ENCODE peak calls at places on chromosomes 3 and 15, in seven cellular contexts. D is heart left ventricle; Q is tibial artery; M is mesenchymal stem cell; V is neural progenitor cell; R is effector memory CD4-positive, alpha-beta T cell; W is mammary epithelial cell. A is an unnamed sample.

GRCh38 chr3:39970982-39971381 is 161.6 kb downstream of the MYRIP start:
- DNase-seq in D (no peak), Q (no peak), M (no peak), V (no peak), R (no peak), W (no peak), A (no peak)

GRCh38 chr3:57942872-57943283 is 65.3 kb upstream of the FLNB start:
- DNase-seq in D (no peak), Q (peak; percentile 55), M (no peak), V (no peak), R (no peak), W (no peak), A (peak; percentile 60)

GRCh38 chr3:133408961-133409360 is 9.1 kb downstream of the BFSP2 start:
- DNase-seq in D (no peak), Q (no peak), M (peak; percentile 70), V (no peak), R (no peak), W (no peak), A (no peak)

GRCh38 chr15:77807115-77807514 is 174.4 kb upstream of the LINGO1 start:
- DNase-seq in D (no peak), Q (no peak), M (no peak), V (no peak), R (no peak), W (no peak), A (no peak)

GRCh38 chr3:126208182-126208581 is 27.8 kb upstream of the ALDH1L1 start:
- DNase-seq in D (no peak), Q (no peak), M (no peak), V (no peak), R (no peak), W (no peak), A (no peak)

GRCh38 chr3:50213383-50213782 is 8.3 kb downstream of the SLC38A3 start:
- DNase-seq in D (no peak), Q (no peak), M (no peak), V (no peak), R (no peak), W (no peak), A (no peak)

GRCh38 chr15:68553594-68553993 is 25.2 kb upstream of the CORO2B start:
- DNase-seq in D (no peak), Q (no peak), M (no peak), V (no peak), R (no peak), W (no peak), A (peak; percentile 32)

GRCh38 chr15:74040115-74040850 is 42.1 kb downstream of the GOLGA6A start:
- DNase-seq in D (no peak), Q (peak; percentile 53), M (peak; percentile 93), V (peak; percentile 25), R (no peak), W (peak; percentile 48), A (peak; percentile 86)

GRCh38 chr3:33167284-33167683 is 51.3 kb downstream of the SUSD5 start:
- DNase-seq in D (no peak), Q (no peak), M (no peak), V (no peak), R (no peak), W (no peak), A (no peak)

GRCh38 chr15:87496795-87497194 is 759.7 kb downstream of the NTRK3 start:
- DNase-seq in D (no peak), Q (no peak), M (no peak), V (no peak), R (no peak), W (no peak), A (no peak)
- H3K27ac ChIP-seq in D (peak overlapping the region; percentile 93), Q (no peak overlapping the region), M (no peak overlapping the region), V (no peak overlapping the region), R (no peak overlapping the region), W (no peak overlapping the region), A (peak overlapping the region; percentile 84)

DNA sequence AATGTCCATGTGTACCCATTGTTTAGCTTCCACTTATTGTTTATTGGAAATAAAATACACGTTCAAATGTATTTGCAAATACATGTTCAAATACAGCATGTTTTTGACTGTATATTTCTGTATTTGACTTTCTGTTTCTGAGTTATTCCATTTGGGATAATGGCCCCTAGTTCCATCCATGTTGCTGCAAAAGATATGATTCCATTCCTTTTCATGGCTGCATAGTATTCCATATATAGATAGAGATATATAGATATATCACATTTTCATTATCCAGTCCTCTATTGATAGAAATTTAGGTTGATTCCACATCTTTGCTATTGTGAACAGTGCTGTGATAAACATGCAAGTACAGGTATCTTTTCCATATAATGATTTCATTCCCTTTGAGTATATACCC is 241.4 kb upstream of the SOX2 start:
- DNase-seq in D (no peak), Q (no peak), M (no peak), V (no peak), R (no peak), W (no peak), A (no peak)
- H3K36me3 ChIP-seq in D (no peaks in the 10 kb centered on the region), Q (no peaks in the 10 kb centered on the region), M (no peaks in the 10 kb centered on the region), V (no peaks in the 10 kb centered on the region), R (no peaks in the 10 kb centered on the region), W (no peaks in the 10 kb centered on the region), A (no peaks in the 10 kb centered on the region)

DNA sequence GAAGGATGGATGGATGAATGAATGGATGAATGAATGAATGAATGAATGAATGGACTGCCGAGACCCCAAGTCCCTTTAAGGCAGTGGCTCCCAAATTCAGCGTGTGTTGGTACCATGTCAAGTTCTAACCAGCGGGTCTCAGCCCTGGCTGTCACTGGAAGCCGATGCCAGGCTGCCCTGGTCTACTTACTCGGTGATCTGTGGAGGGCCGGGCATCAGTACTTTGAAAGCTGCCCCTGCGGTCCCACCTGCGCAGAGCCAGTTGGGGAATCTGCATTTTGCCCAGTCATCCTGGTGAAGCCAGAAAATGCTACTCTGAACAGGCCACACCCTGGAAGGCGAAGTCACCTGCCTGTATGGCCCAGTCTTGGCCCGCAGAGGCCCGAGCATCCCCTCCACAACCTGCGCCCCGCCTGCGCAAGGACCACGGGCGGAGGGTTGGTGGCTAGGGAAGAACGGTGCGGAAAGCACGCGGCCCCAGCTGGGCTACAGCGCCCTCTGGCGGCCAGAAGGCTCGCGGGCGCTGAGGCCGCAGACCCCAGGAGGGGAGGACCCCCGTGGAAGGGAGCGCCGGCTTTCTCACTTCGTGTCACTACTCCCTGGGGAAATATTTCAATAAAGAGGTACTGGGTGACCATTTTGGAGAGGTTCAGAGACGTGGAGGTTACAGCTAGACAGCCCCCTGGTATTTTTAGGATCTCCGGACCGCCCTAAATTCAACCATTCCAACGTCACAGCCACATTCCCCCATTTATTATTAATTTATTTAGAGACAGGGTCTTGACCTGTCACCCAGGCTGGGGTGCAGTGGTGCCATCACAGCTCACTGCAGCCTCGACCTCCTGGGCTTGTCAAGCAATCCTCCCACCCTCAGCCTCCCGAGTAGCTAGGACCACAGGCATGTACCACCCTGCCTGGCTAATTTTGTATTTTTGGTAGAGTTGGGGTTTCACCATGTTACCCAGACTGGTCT is 34.9 kb downstream of the PRKCD start:
- DNase-seq in D (peak; percentile 76), Q (peak; percentile 41), M (peak; percentile 46), V (peak; percentile 86), R (peak; percentile 28), W (peak; percentile 16), A (no peak)
- H3K27ac ChIP-seq in D (no peak overlapping the region), Q (no peak overlapping the region), M (no peak overlapping the region), V (no peak overlapping the region), R (no peak overlapping the region), W (no peak overlapping the region), A (no peak overlapping the region)

DNA sequence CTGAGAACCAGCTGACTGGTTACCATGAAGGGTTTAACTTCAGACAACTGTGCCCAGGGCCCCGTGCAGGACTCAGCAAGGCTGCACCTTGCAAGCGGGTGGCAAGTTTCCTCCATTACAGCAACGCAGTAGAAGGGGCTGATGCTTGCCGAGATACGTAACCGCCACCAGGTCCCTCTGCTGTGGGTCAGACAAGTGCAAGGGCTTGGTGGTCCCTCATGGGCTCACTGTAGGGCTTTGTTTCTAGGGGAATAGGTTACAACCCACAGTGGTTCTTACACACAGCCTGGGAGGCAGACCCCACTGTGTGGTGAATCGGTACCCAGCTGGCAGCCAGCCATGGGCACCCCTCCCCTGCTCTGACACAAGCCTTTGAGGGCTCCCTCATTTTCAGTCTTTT is 15.5 kb upstream of the SNRPA1 start:
- DNase-seq in D (no peak), Q (no peak), M (no peak), V (no peak), R (no peak), W (no peak), A (no peak)
- H3K36me3 ChIP-seq in D (peaks cover 9% of the 10 kb centered on the region), Q (no peaks in the 10 kb centered on the region), M (no peaks in the 10 kb centered on the region), V (no peaks in the 10 kb centered on the region), R (no peaks in the 10 kb centered on the region), W (no peaks in the 10 kb centered on the region), A (no peaks in the 10 kb centered on the region)

DNA sequence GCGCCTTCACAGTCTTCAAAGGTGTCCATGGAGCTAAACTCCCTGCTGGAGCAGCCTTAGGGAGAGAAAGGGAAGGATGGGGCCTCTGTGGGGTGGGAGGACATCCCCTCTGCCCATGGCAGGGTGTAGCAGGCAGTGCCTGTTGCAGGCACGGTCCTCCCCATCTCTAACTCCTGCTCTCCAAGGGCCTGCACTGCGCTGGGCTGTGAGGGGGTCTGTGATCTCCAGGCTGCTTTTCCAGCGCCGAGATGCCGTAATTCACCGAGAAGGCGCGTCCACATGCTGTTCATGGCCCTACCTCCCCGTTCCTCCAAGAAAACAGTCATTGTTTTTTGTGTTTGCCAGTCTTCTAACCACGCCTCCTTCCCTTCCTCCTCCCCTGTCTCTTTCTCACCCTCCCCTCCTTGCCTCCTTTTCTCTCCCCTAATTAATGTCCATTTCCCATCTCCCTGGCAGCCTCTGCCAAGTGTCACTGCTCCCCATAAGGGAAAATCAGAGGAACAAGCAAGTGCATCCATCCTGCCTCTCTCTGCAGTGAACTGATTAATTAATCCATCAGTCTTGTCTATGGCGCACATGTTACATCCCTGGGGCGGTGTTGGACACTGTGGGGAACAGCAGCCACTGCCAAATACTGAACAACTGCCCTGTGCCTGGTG is 17.7 kb upstream of the LAMP3 start:
- DNase-seq in D (no peak), Q (no peak), M (no peak), V (peak; percentile 47), R (no peak), W (no peak), A (peak; percentile 46)
- H3K27ac ChIP-seq in D (no peak overlapping the region), Q (no peak overlapping the region), M (no peak overlapping the region), V (no peak overlapping the region), R (no peak overlapping the region), W (no peak overlapping the region), A (no peak overlapping the region)

DNA sequence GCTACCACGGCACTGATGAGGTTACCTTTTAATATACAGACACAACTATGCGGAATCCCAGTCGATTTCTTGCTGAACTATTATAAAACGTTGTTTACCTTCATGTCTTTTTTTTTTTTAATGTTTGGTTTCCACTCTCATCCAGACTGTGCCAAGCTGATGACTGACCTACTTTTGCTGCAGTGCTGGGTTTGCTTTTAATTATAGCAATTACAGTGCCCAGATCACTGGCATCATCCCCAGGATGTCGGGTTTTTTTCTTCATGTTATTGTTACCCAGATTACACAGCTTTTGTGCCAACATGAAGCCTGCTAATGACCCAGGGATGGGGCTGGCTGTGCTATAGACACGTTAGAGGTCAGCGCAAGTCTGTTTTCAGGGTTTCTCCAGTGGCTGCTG is 294.0 kb upstream of the ATP10A start:
- DNase-seq in D (no peak), Q (no peak), M (no peak), V (peak; percentile 46), R (no peak), W (no peak), A (no peak)
- H3K36me3 ChIP-seq in D (no peaks in the 10 kb centered on the region), Q (no peaks in the 10 kb centered on the region), M (no peaks in the 10 kb centered on the region), V (no peaks in the 10 kb centered on the region), R (no peaks in the 10 kb centered on the region), W (no peaks in the 10 kb centered on the region), A (no peaks in the 10 kb centered on the region)